ENCODE peak calls at places on chromosomes 13 and 19, in five cellular contexts. P, X, H, U and M are unnamed samples.

GRCh38 chr13:30985637-30986205 is 53.3 kb downstream of the TEX26 start:
- DNase-seq in U (no peak), H (no peak), P (no peak), X (no peak), M (no peak)

GRCh38 chr13:73335938-73336337 is 277.1 kb downstream of the KLF5 start:
- DNase-seq in H (no peak), U (no peak), X (no peak), P (no peak), M (no peak)

GRCh38 chr19:44874317-44874716 is 16.7 kb upstream of the TOMM40 start:
- DNase-seq in P (no peak), H (no peak), U (no peak), X (no peak), M (no peak)

GRCh38 chr13:51681037-51681678 is 96.9 kb downstream of the WDFY2 start:
- DNase-seq in H (no peak), X (no peak), U (no peak), P (no peak), M (no peak)

GRCh38 chr13:29454931-29455481 is 140.5 kb downstream of the SLC7A1 start:
- DNase-seq in H (no peak), U (no peak), X (no peak), P (no peak), M (no peak)

GRCh38 chr13:114119196-114119595 is 13.2 kb downstream of the RASA3 start:
- DNase-seq in H (no peak), X (no peak), P (no peak), U (peak; percentile 58), M (no peak)

GRCh38 chr13:44932850-44933251 is 56.4 kb downstream of the NUFIP1 start:
- DNase-seq in X (no peak), H (no peak), P (no peak), U (no peak), M (no peak)

GRCh38 chr19:41932259-41933130 is 4.2 kb upstream of the ERFL start:
- DNase-seq in P (no peak), X (no peak), H (no peak), U (no peak), M (no peak)

GRCh38 chr13:22933571-22934181 is 247.1 kb upstream of the SGCG start:
- DNase-seq in P (no peak), X (no peak), H (no peak), U (no peak), M (no peak)

GRCh38 chr13:33487575-33488243 is 202.2 kb upstream of the STARD13 start:
- DNase-seq in U (no peak), X (no peak), H (no peak), P (no peak), M (no peak)

GRCh38 chr19:48351341-48351752 is 12.4 kb downstream of the TMEM143 start:
- DNase-seq in U (peak; percentile 84), H (peak; percentile 69), X (peak; percentile 66), P (no peak), M (peak; percentile 91)

GRCh38 chr19:49073514-49074378 is 1.2 kb upstream of the KCNA7 start:
- DNase-seq in P (no peak), U (peak; percentile 79), X (no peak), H (no peak), M (no peak)

GRCh38 chr19:49056101-49056901 is 1.2 kb downstream of the CGB7 start:
- DNase-seq in P (no peak), X (peak; percentile 45), U (peak; percentile 77), H (peak; percentile 48), M (peak; percentile 82)

GRCh38 chr19:31378404-31378803 is 29.2 kb upstream of the TSHZ3 start:
- DNase-seq in X (no peak), P (no peak), U (no peak), H (no peak), M (no peak)

DNA sequence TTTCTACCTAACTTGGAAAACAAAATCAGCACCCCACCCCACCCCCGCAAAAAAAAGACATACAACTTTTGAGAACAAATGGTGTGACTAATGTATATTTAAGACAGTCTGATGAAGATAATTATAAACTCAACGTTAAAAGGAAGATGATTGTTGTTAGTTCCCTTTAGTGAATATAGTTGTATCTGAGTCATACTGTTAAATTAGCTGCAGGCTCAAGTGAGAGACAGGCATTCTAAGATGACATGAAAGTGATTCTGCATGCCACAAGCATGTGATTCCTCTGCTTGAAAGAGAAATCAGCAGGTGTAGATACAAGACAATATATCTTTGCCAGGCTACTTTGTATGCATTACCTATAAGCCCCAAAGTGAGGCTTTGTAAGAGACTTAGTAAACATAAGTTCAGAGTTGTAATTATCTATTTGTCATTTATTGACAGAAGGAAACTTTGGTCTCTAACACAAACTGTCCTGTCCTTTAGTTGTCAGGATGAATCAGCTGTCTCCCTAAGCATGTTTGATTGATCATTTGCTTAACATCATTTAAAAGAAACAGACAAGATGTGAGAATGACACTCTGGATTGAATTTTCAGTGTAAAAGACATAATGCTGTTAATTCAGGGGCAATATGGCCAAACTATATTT is 319.4 kb upstream of the HTR2A start:
- DNase-seq in H (no peak), X (no peak), P (no peak), U (no peak), M (no peak)
- H3K27ac ChIP-seq in H (no peak overlapping the region), X (no peak overlapping the region), P (no peak overlapping the region), U (no peak overlapping the region), M (no peak overlapping the region)

GRCh38 chr13:97226013-97226412 is 3.9 kb downstream of the MBNL2 start:
- DNase-seq in P (no peak), H (no peak), X (no peak), U (no peak), M (no peak)
- H3K27ac ChIP-seq in P (peak overlapping the region; percentile 50), H (peak overlapping the region; percentile 90), X (peak overlapping the region; percentile 84), U (peak overlapping the region; percentile 89), M (peak overlapping the region; percentile 87)

GRCh38 chr19:21604941-21605548 is 99.6 kb downstream of the ZNF429 start:
- DNase-seq in H (no peak), P (no peak), X (no peak), U (peak; percentile 56), M (no peak)

GRCh38 chr19:21604351-21604926 is 99.0 kb downstream of the ZNF429 start:
- DNase-seq in H (peak; percentile 29), X (no peak), P (no peak), U (no peak), M (no peak)

GRCh38 chr19:21602105-21602658 is 96.8 kb downstream of the ZNF429 start:
- DNase-seq in P (no peak), U (no peak), X (no peak), H (no peak), M (no peak)

GRCh38 chr19:21607453-21607852 is 102.1 kb downstream of the ZNF429 start:
- DNase-seq in X (no peak), H (no peak), U (no peak), P (no peak), M (no peak)

GRCh38 chr19:21603431-21604153 is 98.2 kb downstream of the ZNF429 start:
- DNase-seq in H (no peak), X (no peak), P (no peak), U (no peak), M (no peak)
- H3K27ac ChIP-seq in H (no peak overlapping the region), X (peak overlapping the region; percentile 59), P (no peak overlapping the region), U (peak overlapping the region; percentile 74), M (peak overlapping the region; percentile 72)

GRCh38 chr19:1182727-1183126 is 8.7 kb upstream of the SBNO2 start:
- DNase-seq in H (no peak), P (no peak), U (no peak), X (no peak), M (no peak)
- H3K27ac ChIP-seq in H (no peak overlapping the region), P (no peak overlapping the region), U (no peak overlapping the region), X (no peak overlapping the region), M (no peak overlapping the region)

GRCh38 chr13:112968380-112968909 is 569 bp upstream of the MCF2L start:
- DNase-seq in X (peak; percentile 41), P (no peak), H (peak; percentile 67), U (peak; percentile 42), M (peak; percentile 85)
- H3K27ac ChIP-seq in X (peak overlapping the region; percentile 57), P (no peak overlapping the region), H (peak overlapping the region; percentile 57), U (peak overlapping the region; percentile 30), M (peak overlapping the region; percentile 80)

DNA sequence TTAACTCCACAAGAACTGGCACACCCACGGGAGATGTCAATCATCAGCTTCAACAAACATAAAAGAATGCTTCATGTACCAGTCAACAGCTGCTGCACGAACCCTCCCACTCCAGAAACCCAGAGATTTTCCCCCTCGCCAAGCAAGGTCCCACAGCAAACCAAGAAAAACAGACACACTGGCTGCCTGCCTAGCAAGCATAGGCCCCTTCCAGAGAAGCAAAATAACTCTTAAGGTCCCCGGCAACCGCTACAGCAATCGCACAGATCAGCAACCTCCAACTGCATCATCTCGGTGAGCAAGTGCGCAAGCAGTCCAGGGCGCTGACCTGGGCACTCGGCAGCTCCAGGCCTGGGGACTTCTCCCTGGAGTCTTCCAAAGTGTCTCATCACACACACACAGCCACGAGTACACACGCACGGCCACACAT is 125.2 kb downstream of the STK24 start:
- DNase-seq in U (peak; percentile 75), H (no peak), X (no peak), P (no peak), M (peak; percentile 56)
- H3K27ac ChIP-seq in U (peak overlapping the region; percentile 58), H (no peak overlapping the region), X (peak overlapping the region; percentile 50), P (no peak overlapping the region), M (no peak overlapping the region)